ENCODE peak calls at places on chromosomes 11 and 22, in ten cellular contexts. H is GDM1; E is ELF-1; J is activated T-cell treated with anti-CD3 and anti-CD28 coated beads for 24 hours; X is activated CD4-positive, CD25-positive, alpha-beta regulatory T cell treated with anti-CD3 and anti-CD28 coated beads, Interleukin-2, amount 50 U/mL, for 16 hours; R is HepG2; W is right atrium auricular region; I is T-helper 2 cell; M is nephron progenitor cell; Z is SHP77 treated with DMSO at 0.1 percent for 48 hours. G is an unnamed sample.

GRCh38 chr22:34866081-34866480 is 199.9 kb upstream of the ISX start:
- DNase-seq in H (no peak), E (no peak), J (no peak), X (no peak), R (no peak), W (no peak), I (no peak), M (no peak), Z (no peak), G (no peak)

GRCh38 chr11:81359476-81359875 is 1374.2 kb downstream of the FAM181B start:
- DNase-seq in H (no peak), E (peak), J (no peak), X (no peak), R (no peak), W (no peak), I (no peak), M (no peak), Z (no peak), G (no peak)

GRCh38 chr11:659532-660085 is 22.5 kb downstream of the DRD4 start:
- DNase-seq in H (no peak), E (no peak), J (no peak), X (no peak), R (no peak), W (no peak), I (no peak), M (no peak), Z (no peak), G (no peak)

GRCh38 chr11:65867284-65868071 is 5.1 kb downstream of the EFEMP2 start:
- DNase-seq in H (no peak), E (peak), J (no peak), X (no peak), R (no peak), W (no peak), I (no peak), M (peak), Z (no peak), G (no peak)

GRCh38 chr22:17501679-17502285 is 61.5 kb upstream of the SLC25A18 start:
- DNase-seq in H (peak), E (peak), J (peak), X (peak), R (peak), W (no peak), I (no peak), M (no peak), Z (peak), G (peak)

GRCh38 chr11:123145220-123145619 is 49.8 kb downstream of the CLMP start:
- DNase-seq in H (no peak), E (no peak), J (no peak), X (no peak), R (peak), W (no peak), I (no peak), M (no peak), Z (peak), G (peak)

GRCh38 chr11:64165482-64165841 is 451 bp downstream of the MACROD1 start:
- DNase-seq in H (no peak), E (no peak), J (no peak), X (no peak), R (no peak), W (no peak), I (no peak), M (peak), Z (no peak), G (no peak)

GRCh38 chr11:134079317-134079716 is 10.4 kb downstream of the JAM3 start:
- DNase-seq in H (no peak), E (no peak), J (no peak), X (no peak), R (no peak), W (no peak), I (no peak), M (no peak), Z (no peak), G (no peak)

GRCh38 chr11:113077379-113077778 is 116.2 kb downstream of the NCAM1 start:
- DNase-seq in H (no peak), E (no peak), J (no peak), X (no peak), R (no peak), W (no peak), I (no peak), M (no peak), Z (no peak), G (no peak)

GRCh38 chr11:85663080-85663729 is 1.7 kb downstream of the CREBZF start:
- DNase-seq in H (no peak), E (no peak), J (no peak), X (no peak), R (no peak), W (no peak), I (no peak), M (no peak), Z (no peak), G (no peak)

GRCh38 chr11:75786101-75786736 is 17.6 kb downstream of the DGAT2 start:
- DNase-seq in H (no peak), E (no peak), J (no peak), X (no peak), R (peak), W (no peak), I (no peak), M (no peak), Z (no peak), G (no peak)

GRCh38 chr11:35216962-35217667 is 78.1 kb downstream of the CD44 start:
- DNase-seq in H (no peak), E (peak), J (no peak), X (no peak), R (peak), W (no peak), I (no peak), M (no peak), Z (no peak), G (no peak)

GRCh38 chr11:35116762-35117588 is 22.0 kb upstream of the CD44 start:
- DNase-seq in H (no peak), E (no peak), J (no peak), X (no peak), R (no peak), W (no peak), I (no peak), M (no peak), Z (no peak), G (peak)

GRCh38 chr11:76672431-76673163 is 2.0 kb upstream of the LRRC32 start:
- DNase-seq in H (no peak), E (no peak), J (peak), X (no peak), R (no peak), W (no peak), I (no peak), M (peak), Z (no peak), G (no peak)

GRCh38 chr11:115980336-115980735 is 476.1 kb upstream of the CADM1 start:
- DNase-seq in H (no peak), E (no peak), J (no peak), X (no peak), R (no peak), W (no peak), I (no peak), M (peak), Z (no peak), G (no peak)

GRCh38 chr11:108836541-108836940 is 171.7 kb downstream of the DDX10 start:
- DNase-seq in H (no peak), E (no peak), J (no peak), X (no peak), R (no peak), W (no peak), I (no peak), M (no peak), Z (no peak), G (no peak)

GRCh38 chr22:37284807-37285355 is 2.6 kb downstream of the CYTH4 start:
- DNase-seq in H (peak), E (no peak), J (no peak), X (no peak), R (no peak), W (peak), I (no peak), M (no peak), Z (no peak), G (no peak)

GRCh38 chr22:44597616-44598015 is 99.6 kb upstream of the RTL6 start:
- DNase-seq in H (no peak), E (no peak), J (no peak), X (no peak), R (no peak), W (no peak), I (no peak), M (peak), Z (peak), G (peak)

GRCh38 chr11:36389811-36390210 is 93.7 kb downstream of the PRR5L start:
- DNase-seq in H (no peak), E (no peak), J (no peak), X (no peak), R (no peak), W (no peak), I (no peak), M (no peak), Z (no peak), G (no peak)

GRCh38 chr11:61480936-61481335 is 27.6 kb upstream of the LRRC10B start:
- DNase-seq in H (no peak), E (peak), J (no peak), X (no peak), R (no peak), W (no peak), I (no peak), M (peak), Z (peak), G (no peak)